ENCODE peak calls at places on chromosome 15, in five cellular contexts. One of them, this sample, is unnamed.

GRCh38 chr15:56772868-56773639 is 39.7 kb upstream of the ZNF280D start:
- ATAC-seq in PC-3: no peak
- ATAC-seq in natural killer cell: no peak
- ATAC-seq in Panc1: no peak
- ATAC-seq in CD4-positive, alpha-beta T cell: no peak
- ATAC-seq in this sample: no peak

GRCh38 chr15:33029247-33029646 is 165.3 kb downstream of the FMN1 start:
- ATAC-seq in PC-3: no peak
- ATAC-seq in natural killer cell: no peak
- ATAC-seq in Panc1: no peak
- ATAC-seq in CD4-positive, alpha-beta T cell: no peak
- ATAC-seq in this sample: no peak

GRCh38 chr15:52658955-52659354 is 20.2 kb downstream of the ATOSA start:
- ATAC-seq in PC-3: peak; percentile 16
- ATAC-seq in natural killer cell: no peak
- ATAC-seq in Panc1: no peak
- ATAC-seq in CD4-positive, alpha-beta T cell: peak; percentile 84
- ATAC-seq in this sample: no peak

GRCh38 chr15:31328425-31328998 is 1.9 kb downstream of the KLF13 start:
- ATAC-seq in PC-3: no peak
- ATAC-seq in natural killer cell: peak; percentile 4
- ATAC-seq in Panc1: no peak
- ATAC-seq in CD4-positive, alpha-beta T cell: peak; percentile 4
- ATAC-seq in this sample: no peak

GRCh38 chr15:40949756-40950207 is 3.5 kb upstream of the CHAC1 start:
- ATAC-seq in PC-3: no peak
- ATAC-seq in natural killer cell: no peak
- ATAC-seq in Panc1: no peak
- ATAC-seq in CD4-positive, alpha-beta T cell: no peak
- ATAC-seq in this sample: no peak

GRCh38 chr15:82726816-82727215 is 17.1 kb upstream of the AP3B2 start:
- ATAC-seq in PC-3: no peak
- ATAC-seq in natural killer cell: no peak
- ATAC-seq in Panc1: no peak
- ATAC-seq in CD4-positive, alpha-beta T cell: no peak
- ATAC-seq in this sample: no peak

GRCh38 chr15:25611603-25612002 is 172.8 kb upstream of the UBE3A start:
- ATAC-seq in PC-3: no peak
- ATAC-seq in natural killer cell: no peak
- ATAC-seq in Panc1: no peak
- ATAC-seq in CD4-positive, alpha-beta T cell: no peak
- ATAC-seq in this sample: peak; percentile 47

GRCh38 chr15:43463542-43463941 is 29.4 kb downstream of the TP53BP1 start:
- ATAC-seq in PC-3: no peak
- ATAC-seq in natural killer cell: no peak
- ATAC-seq in Panc1: no peak
- ATAC-seq in CD4-positive, alpha-beta T cell: no peak
- ATAC-seq in this sample: no peak

GRCh38 chr15:90701048-90701447 is 16.1 kb upstream of the BLM start:
- ATAC-seq in PC-3: no peak
- ATAC-seq in natural killer cell: no peak
- ATAC-seq in Panc1: no peak
- ATAC-seq in CD4-positive, alpha-beta T cell: no peak
- ATAC-seq in this sample: no peak

GRCh38 chr15:62060116-62060895 is at the start of gene VPS13C:
- ATAC-seq in PC-3: peak; percentile 91
- ATAC-seq in natural killer cell: peak; percentile 89
- ATAC-seq in Panc1: peak; percentile 99
- ATAC-seq in CD4-positive, alpha-beta T cell: peak; percentile 79
- ATAC-seq in this sample: peak; percentile 94

GRCh38 chr15:80174017-80174746 is 21.4 kb downstream of the FAH start:
- ATAC-seq in PC-3: peak; percentile 53
- ATAC-seq in natural killer cell: no peak
- ATAC-seq in Panc1: no peak
- ATAC-seq in CD4-positive, alpha-beta T cell: no peak
- ATAC-seq in this sample: no peak

GRCh38 chr15:91892417-91892816 is 38.9 kb downstream of the SLCO3A1 start:
- ATAC-seq in PC-3: no peak
- ATAC-seq in natural killer cell: no peak
- ATAC-seq in Panc1: no peak
- ATAC-seq in CD4-positive, alpha-beta T cell: no peak
- ATAC-seq in this sample: no peak

GRCh38 chr15:60854858-60855568 is 374.1 kb downstream of the RORA start:
- ATAC-seq in PC-3: no peak
- ATAC-seq in natural killer cell: peak; percentile 57
- ATAC-seq in Panc1: no peak
- ATAC-seq in CD4-positive, alpha-beta T cell: peak; percentile 64
- ATAC-seq in this sample: peak; percentile 90

GRCh38 chr15:88834211-88834812 is 31.1 kb downstream of the ACAN start:
- ATAC-seq in PC-3: peak; percentile 41
- ATAC-seq in natural killer cell: peak; percentile 30
- ATAC-seq in Panc1: peak; percentile 83
- ATAC-seq in CD4-positive, alpha-beta T cell: no peak
- ATAC-seq in this sample: peak; percentile 45

GRCh38 chr15:74552761-74553441 is 11.9 kb downstream of the ARID3B start:
- ATAC-seq in PC-3: no peak
- ATAC-seq in natural killer cell: no peak
- ATAC-seq in Panc1: no peak
- ATAC-seq in CD4-positive, alpha-beta T cell: no peak
- ATAC-seq in this sample: no peak

GRCh38 chr15:65249641-65250040 is 37.0 kb downstream of the PARP16 start:
- ATAC-seq in PC-3: no peak
- ATAC-seq in natural killer cell: no peak
- ATAC-seq in Panc1: no peak
- ATAC-seq in CD4-positive, alpha-beta T cell: peak; percentile 77
- ATAC-seq in this sample: no peak

GRCh38 chr15:27241942-27242341 is 271.0 kb downstream of the GABRG3 start:
- ATAC-seq in PC-3: no peak
- ATAC-seq in natural killer cell: no peak
- ATAC-seq in Panc1: no peak
- ATAC-seq in CD4-positive, alpha-beta T cell: no peak
- ATAC-seq in this sample: peak; percentile 52

GRCh38 chr15:95365615-95366107 is 964.8 kb upstream of the NR2F2 start:
- ATAC-seq in PC-3: no peak
- ATAC-seq in natural killer cell: no peak
- ATAC-seq in Panc1: no peak
- ATAC-seq in CD4-positive, alpha-beta T cell: no peak
- ATAC-seq in this sample: peak; percentile 22

GRCh38 chr15:92184679-92185230 is 208.9 kb upstream of the ST8SIA2 start:
- ATAC-seq in PC-3: no peak
- ATAC-seq in natural killer cell: no peak
- ATAC-seq in Panc1: no peak
- ATAC-seq in CD4-positive, alpha-beta T cell: no peak
- ATAC-seq in this sample: no peak

GRCh38 chr15:47422901-47423300 is 294.4 kb upstream of the SEMA6D start:
- ATAC-seq in PC-3: peak; percentile 97
- ATAC-seq in natural killer cell: no peak
- ATAC-seq in Panc1: no peak
- ATAC-seq in CD4-positive, alpha-beta T cell: no peak
- ATAC-seq in this sample: peak; percentile 62

GRCh38 chr15:62920569-62921502 is 121.7 kb upstream of the TPM1 start:
- ATAC-seq in PC-3: no peak
- ATAC-seq in natural killer cell: no peak
- ATAC-seq in Panc1: no peak
- ATAC-seq in CD4-positive, alpha-beta T cell: no peak
- ATAC-seq in this sample: no peak